ENCODE peak calls at places on chromosomes 2 and 18, in nine cellular contexts. F is CD8-positive, alpha-beta T cell; H is mucosa of descending colon; V is CD4-positive, alpha-beta T cell; M is T-cell; Z is activated T-helper 17 cell treated with anti-CD3 and anti-CD28 coated beads, Interleukin-2, amount 50 U/mL, for 72 hours; O is left cardiac atrium; Q is Right ventricle myocardium inferior; K is left ventricle myocardium superior. J is an unnamed sample.

GRCh38 chr2:20425371-20425881 is 21.4 kb upstream of the RHOB start:
- ATAC-seq in F (no peak), H (no peak), V (no peak), M (peak), Z (no peak), O (no peak), Q (no peak), K (no peak), J (no peak)

GRCh38 chr2:60538136-60538535 is 15.3 kb downstream of the BCL11A start:
- ATAC-seq in F (no peak), H (peak), V (no peak), M (no peak), Z (no peak), O (no peak), Q (no peak), K (no peak), J (peak)

GRCh38 chr2:196315388-196316049 is 144.1 kb upstream of the STK17B start:
- ATAC-seq in F (no peak), H (no peak), V (no peak), M (no peak), Z (no peak), O (peak), Q (no peak), K (no peak), J (no peak)

GRCh38 chr2:232896700-232897385 is 26.8 kb downstream of the SNORC start:
- ATAC-seq in F (no peak), H (no peak), V (no peak), M (no peak), Z (no peak), O (no peak), Q (no peak), K (no peak), J (peak)

GRCh38 chr18:55385770-55386169 is 202.2 kb downstream of the TCF4 start:
- ATAC-seq in F (no peak), H (no peak), V (no peak), M (no peak), Z (no peak), O (peak), Q (no peak), K (peak), J (peak)

GRCh38 chr2:102514061-102514785 is 41.2 kb downstream of the SLC9A4 start:
- ATAC-seq in F (no peak), H (peak), V (no peak), M (no peak), Z (no peak), O (peak), Q (no peak), K (no peak), J (peak)

GRCh38 chr2:196725882-196726281 is 73.6 kb downstream of the GTF3C3 start:
- ATAC-seq in F (no peak), H (no peak), V (no peak), M (no peak), Z (peak), O (no peak), Q (no peak), K (no peak), J (no peak)

GRCh38 chr2:147789720-147790119 is 55.1 kb upstream of the ACVR2A start:
- ATAC-seq in F (no peak), H (no peak), V (no peak), M (no peak), Z (no peak), O (no peak), Q (no peak), K (no peak), J (no peak)

GRCh38 chr2:6921321-6921922 is 4.2 kb downstream of the RNF144A start:
- ATAC-seq in F (no peak), H (no peak), V (no peak), M (no peak), Z (no peak), O (peak), Q (peak), K (peak), J (no peak)

GRCh38 chr2:41947701-41948396 is 100.0 kb upstream of the PKDCC start:
- ATAC-seq in F (no peak), H (peak), V (no peak), M (no peak), Z (no peak), O (peak), Q (peak), K (peak), J (no peak)